ENCODE peak calls at places on chromosomes 7 and 10, in nine cellular contexts. One of them, this sample, is unnamed.

GRCh38 chr7:155808551-155809331 is 3.5 kb downstream of the SHH start:
- DNase-seq in foreskin fibroblast: no peak
- DNase-seq in skeletal muscle cell: no peak
- DNase-seq in cardiac muscle cell: no peak
- DNase-seq in fibroblast of villous mesenchyme: no peak
- DNase-seq in transverse colon: peak
- DNase-seq in left ventricle myocardium inferior: no peak
- DNase-seq in body of pancreas: peak
- DNase-seq in HL-60: no peak
- DNase-seq in this sample: no peak

GRCh38 chr10:114697061-114697598 is 39.1 kb upstream of the ABLIM1 start:
- DNase-seq in foreskin fibroblast: peak
- DNase-seq in skeletal muscle cell: no peak
- DNase-seq in cardiac muscle cell: no peak
- DNase-seq in fibroblast of villous mesenchyme: peak
- DNase-seq in transverse colon: no peak
- DNase-seq in left ventricle myocardium inferior: peak
- DNase-seq in body of pancreas: no peak
- DNase-seq in HL-60: no peak
- DNase-seq in this sample: no peak

GRCh38 chr10:103915794-103916193 is 2.2 kb downstream of the STN1 start:
- DNase-seq in foreskin fibroblast: no peak
- DNase-seq in skeletal muscle cell: no peak
- DNase-seq in cardiac muscle cell: no peak
- DNase-seq in fibroblast of villous mesenchyme: peak
- DNase-seq in transverse colon: peak
- DNase-seq in left ventricle myocardium inferior: no peak
- DNase-seq in body of pancreas: peak
- DNase-seq in HL-60: no peak
- DNase-seq in this sample: peak

GRCh38 chr7:44394112-44394447 is 68.7 kb upstream of the CAMK2B start:
- DNase-seq in foreskin fibroblast: no peak
- DNase-seq in skeletal muscle cell: no peak
- DNase-seq in cardiac muscle cell: no peak
- DNase-seq in fibroblast of villous mesenchyme: no peak
- DNase-seq in transverse colon: no peak
- DNase-seq in left ventricle myocardium inferior: no peak
- DNase-seq in body of pancreas: no peak
- DNase-seq in HL-60: no peak
- DNase-seq in this sample: no peak

GRCh38 chr7:79979437-79979836 is 155.2 kb upstream of the GNAI1 start:
- DNase-seq in foreskin fibroblast: peak
- DNase-seq in skeletal muscle cell: peak
- DNase-seq in cardiac muscle cell: no peak
- DNase-seq in fibroblast of villous mesenchyme: peak
- DNase-seq in transverse colon: no peak
- DNase-seq in left ventricle myocardium inferior: no peak
- DNase-seq in body of pancreas: no peak
- DNase-seq in HL-60: no peak
- DNase-seq in this sample: no peak

GRCh38 chr7:101363196-101363733 is 590 bp downstream of the COL26A1 start:
- DNase-seq in foreskin fibroblast: no peak
- DNase-seq in skeletal muscle cell: no peak
- DNase-seq in cardiac muscle cell: no peak
- DNase-seq in fibroblast of villous mesenchyme: no peak
- DNase-seq in transverse colon: no peak
- DNase-seq in left ventricle myocardium inferior: no peak
- DNase-seq in body of pancreas: no peak
- DNase-seq in HL-60: no peak
- DNase-seq in this sample: no peak

GRCh38 chr10:44301781-44302400 is 83.0 kb downstream of the CXCL12 start:
- DNase-seq in foreskin fibroblast: no peak
- DNase-seq in skeletal muscle cell: no peak
- DNase-seq in cardiac muscle cell: no peak
- DNase-seq in fibroblast of villous mesenchyme: no peak
- DNase-seq in transverse colon: no peak
- DNase-seq in left ventricle myocardium inferior: no peak
- DNase-seq in body of pancreas: no peak
- DNase-seq in HL-60: no peak
- DNase-seq in this sample: no peak

GRCh38 chr7:44764665-44765578 is 16.3 kb downstream of the ZMIZ2 start:
- DNase-seq in foreskin fibroblast: no peak
- DNase-seq in skeletal muscle cell: no peak
- DNase-seq in cardiac muscle cell: no peak
- DNase-seq in fibroblast of villous mesenchyme: no peak
- DNase-seq in transverse colon: no peak
- DNase-seq in left ventricle myocardium inferior: no peak
- DNase-seq in body of pancreas: peak
- DNase-seq in HL-60: no peak
- DNase-seq in this sample: no peak

GRCh38 chr10:5543628-5544027 is 18.9 kb downstream of the CALML3 start:
- DNase-seq in foreskin fibroblast: no peak
- DNase-seq in skeletal muscle cell: no peak
- DNase-seq in cardiac muscle cell: no peak
- DNase-seq in fibroblast of villous mesenchyme: no peak
- DNase-seq in transverse colon: no peak
- DNase-seq in left ventricle myocardium inferior: no peak
- DNase-seq in body of pancreas: no peak
- DNase-seq in HL-60: no peak
- DNase-seq in this sample: no peak

DNA sequence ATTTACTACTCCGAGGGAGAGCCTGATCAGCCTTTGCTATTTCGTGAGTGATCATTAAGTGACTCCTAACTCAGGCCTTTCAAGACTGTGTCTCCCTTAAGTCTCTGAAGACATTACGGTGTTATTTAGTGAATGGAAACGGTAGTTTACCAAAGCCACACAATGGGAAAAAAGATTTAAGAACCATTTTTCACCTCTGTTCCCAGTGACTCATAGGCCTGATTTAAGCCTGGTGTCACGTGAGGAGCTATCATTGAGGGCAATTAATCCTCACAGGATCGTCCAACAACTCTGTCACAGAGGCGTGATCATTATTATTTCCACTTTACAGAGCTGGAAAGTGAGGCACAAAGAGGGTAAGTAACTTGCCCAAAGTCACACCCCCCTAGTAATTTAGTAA is 20.3 kb downstream of the C10orf90 start:
- DNase-seq in foreskin fibroblast: no peak
- DNase-seq in skeletal muscle cell: no peak
- DNase-seq in cardiac muscle cell: no peak
- DNase-seq in fibroblast of villous mesenchyme: no peak
- DNase-seq in transverse colon: no peak
- DNase-seq in left ventricle myocardium inferior: no peak
- DNase-seq in body of pancreas: no peak
- DNase-seq in HL-60: no peak
- DNase-seq in this sample: no peak
- H3K4me3 ChIP-seq in foreskin fibroblast: no peak
- H3K4me3 ChIP-seq in skeletal muscle cell: no peak
- H3K4me3 ChIP-seq in cardiac muscle cell: no peak
- H3K4me3 ChIP-seq in fibroblast of villous mesenchyme: no peak
- H3K4me3 ChIP-seq in transverse colon: no peak
- H3K4me3 ChIP-seq in left ventricle myocardium inferior: no peak
- H3K4me3 ChIP-seq in body of pancreas: no peak
- H3K4me3 ChIP-seq in HL-60: no peak
- H3K4me3 ChIP-seq in this sample: no peak

DNA sequence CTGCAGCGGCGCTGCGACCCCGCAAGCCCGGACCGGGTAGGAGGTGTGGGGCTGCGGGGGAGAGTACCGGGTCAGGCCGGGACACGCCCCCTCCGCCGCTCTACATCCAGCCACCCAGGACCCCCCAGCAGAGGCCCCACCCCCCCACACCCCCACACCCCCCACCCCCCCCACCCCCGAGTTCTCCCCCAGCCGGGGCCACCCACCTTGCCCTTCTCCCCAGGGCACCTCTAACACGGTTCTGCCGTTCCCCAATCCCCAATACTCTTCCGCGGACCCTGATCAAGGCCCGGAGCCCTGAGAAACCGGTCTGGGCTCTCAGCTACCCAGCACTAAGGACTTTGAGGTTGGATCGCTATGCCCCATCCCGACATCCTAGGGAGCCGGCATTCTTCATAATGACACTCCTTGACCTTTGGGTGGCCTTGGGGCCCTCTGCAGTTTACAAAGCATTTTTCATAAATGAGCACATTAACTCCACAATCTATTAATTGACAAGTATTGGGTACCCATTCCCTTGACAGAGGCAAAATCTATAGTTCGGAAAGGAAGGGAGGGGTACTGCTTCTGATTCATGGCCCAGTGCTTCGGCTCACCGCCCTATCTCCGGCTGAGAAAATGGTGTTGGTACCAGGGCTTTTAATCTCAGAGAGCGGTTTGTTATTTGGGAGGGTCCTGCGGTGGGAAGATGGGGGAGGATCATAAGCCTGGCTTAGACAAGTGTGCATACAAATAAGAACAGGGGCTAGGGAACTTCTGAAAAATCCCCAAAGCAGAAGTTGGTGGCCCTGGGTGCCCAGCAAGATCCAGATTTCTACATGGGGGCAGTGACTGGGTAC is 3.4 kb downstream of the IMPDH1 start:
- DNase-seq in foreskin fibroblast: no peak
- DNase-seq in skeletal muscle cell: no peak
- DNase-seq in cardiac muscle cell: no peak
- DNase-seq in fibroblast of villous mesenchyme: no peak
- DNase-seq in transverse colon: no peak
- DNase-seq in left ventricle myocardium inferior: no peak
- DNase-seq in body of pancreas: no peak
- DNase-seq in HL-60: no peak
- DNase-seq in this sample: peak
- H3K4me3 ChIP-seq in foreskin fibroblast: peak
- H3K4me3 ChIP-seq in skeletal muscle cell: peak
- H3K4me3 ChIP-seq in cardiac muscle cell: peak
- H3K4me3 ChIP-seq in fibroblast of villous mesenchyme: peak
- H3K4me3 ChIP-seq in transverse colon: peak
- H3K4me3 ChIP-seq in left ventricle myocardium inferior: peak
- H3K4me3 ChIP-seq in body of pancreas: no peak
- H3K4me3 ChIP-seq in HL-60: peak
- H3K4me3 ChIP-seq in this sample: peak

DNA sequence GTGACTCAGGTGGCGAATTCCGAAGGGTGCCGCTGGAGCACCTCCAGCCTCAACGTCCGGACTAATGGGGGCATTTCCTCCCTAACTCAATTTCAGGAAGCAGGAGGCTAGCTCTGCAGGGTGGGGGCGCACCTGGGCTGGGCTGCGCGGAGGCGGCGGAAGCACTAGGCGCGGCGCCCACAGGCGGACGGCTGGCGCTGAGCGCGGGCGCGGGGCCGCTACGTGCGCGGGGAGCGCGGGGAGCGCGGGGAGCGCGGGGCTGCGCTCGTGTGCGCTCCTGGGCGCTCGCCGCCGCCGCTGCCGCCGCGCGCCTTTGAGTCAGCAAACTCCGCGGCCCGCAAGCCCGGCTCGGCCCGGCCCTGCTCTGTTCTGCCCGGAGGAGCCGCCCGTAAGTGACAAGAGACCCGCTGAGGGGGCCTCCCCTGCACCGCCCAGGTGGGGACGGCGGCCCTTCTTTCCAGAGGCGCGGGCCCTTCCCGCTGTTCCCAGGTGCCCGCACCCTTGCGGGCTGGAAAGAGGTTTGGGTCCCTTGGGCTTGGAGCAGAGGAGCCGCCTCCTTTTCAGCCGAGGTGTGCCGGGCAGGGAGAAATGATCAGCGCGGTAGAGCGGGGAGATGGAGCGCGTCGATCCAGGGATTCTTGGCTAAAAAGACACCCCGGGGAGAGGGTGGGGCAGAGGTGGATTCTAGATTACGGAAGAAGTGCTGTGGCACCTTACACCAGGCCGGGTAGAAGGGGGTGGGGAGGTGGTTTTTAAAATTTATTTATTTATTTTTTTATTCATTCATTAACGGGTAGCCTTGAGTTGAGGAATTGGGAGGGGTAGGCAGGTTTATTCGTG is at the start of gene SNX10:
- DNase-seq in foreskin fibroblast: no peak
- DNase-seq in skeletal muscle cell: no peak
- DNase-seq in cardiac muscle cell: peak
- DNase-seq in fibroblast of villous mesenchyme: no peak
- DNase-seq in transverse colon: peak
- DNase-seq in left ventricle myocardium inferior: peak
- DNase-seq in body of pancreas: peak
- DNase-seq in HL-60: peak
- DNase-seq in this sample: peak
- H3K4me3 ChIP-seq in foreskin fibroblast: no peak
- H3K4me3 ChIP-seq in skeletal muscle cell: peak
- H3K4me3 ChIP-seq in cardiac muscle cell: peak
- H3K4me3 ChIP-seq in fibroblast of villous mesenchyme: peak
- H3K4me3 ChIP-seq in transverse colon: peak
- H3K4me3 ChIP-seq in left ventricle myocardium inferior: peak
- H3K4me3 ChIP-seq in body of pancreas: peak
- H3K4me3 ChIP-seq in HL-60: peak
- H3K4me3 ChIP-seq in this sample: peak

GRCh38 chr7:35254496-35255416 is 856 bp upstream of the TBX20 start:
- DNase-seq in foreskin fibroblast: no peak
- DNase-seq in skeletal muscle cell: no peak
- DNase-seq in cardiac muscle cell: peak
- DNase-seq in fibroblast of villous mesenchyme: no peak
- DNase-seq in transverse colon: no peak
- DNase-seq in left ventricle myocardium inferior: peak
- DNase-seq in body of pancreas: no peak
- DNase-seq in HL-60: no peak
- DNase-seq in this sample: no peak

GRCh38 chr7:35251606-35252310 is 2.1 kb downstream of the TBX20 start:
- DNase-seq in foreskin fibroblast: no peak
- DNase-seq in skeletal muscle cell: no peak
- DNase-seq in cardiac muscle cell: no peak
- DNase-seq in fibroblast of villous mesenchyme: peak
- DNase-seq in transverse colon: no peak
- DNase-seq in left ventricle myocardium inferior: no peak
- DNase-seq in body of pancreas: no peak
- DNase-seq in HL-60: no peak
- DNase-seq in this sample: no peak

GRCh38 chr7:35252584-35252983 is 1.3 kb downstream of the TBX20 start:
- DNase-seq in foreskin fibroblast: no peak
- DNase-seq in skeletal muscle cell: no peak
- DNase-seq in cardiac muscle cell: no peak
- DNase-seq in fibroblast of villous mesenchyme: peak
- DNase-seq in transverse colon: no peak
- DNase-seq in left ventricle myocardium inferior: no peak
- DNase-seq in body of pancreas: no peak
- DNase-seq in HL-60: no peak
- DNase-seq in this sample: no peak

GRCh38 chr7:35253680-35254495 is at the start of gene TBX20:
- DNase-seq in foreskin fibroblast: peak
- DNase-seq in skeletal muscle cell: no peak
- DNase-seq in cardiac muscle cell: peak
- DNase-seq in fibroblast of villous mesenchyme: peak
- DNase-seq in transverse colon: peak
- DNase-seq in left ventricle myocardium inferior: peak
- DNase-seq in body of pancreas: peak
- DNase-seq in HL-60: no peak
- DNase-seq in this sample: no peak

DNA sequence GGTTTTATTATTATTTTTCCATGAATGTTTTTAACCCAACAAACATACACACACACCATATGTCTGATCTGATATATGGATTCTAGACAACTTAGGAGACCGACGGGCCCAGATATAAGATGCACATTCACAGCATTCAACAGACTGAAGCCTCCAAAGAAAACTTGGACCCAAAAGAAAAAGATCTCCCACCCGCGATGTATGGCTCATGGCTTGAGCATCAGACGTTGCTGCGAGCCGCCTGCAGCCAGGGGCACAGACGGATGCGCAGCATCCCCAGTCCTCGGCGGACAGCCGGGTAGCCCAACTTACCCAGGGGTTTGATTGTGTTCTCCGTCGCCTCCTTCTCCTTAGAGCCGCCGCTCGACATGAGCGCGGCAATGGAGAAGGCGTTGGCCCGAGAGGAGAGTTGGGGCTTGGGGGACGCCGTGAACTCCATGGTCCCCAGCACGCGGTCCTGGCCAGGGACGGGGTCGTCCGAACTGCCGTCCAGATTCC is 669 bp downstream of the TBX20 start:
- DNase-seq in foreskin fibroblast: no peak
- DNase-seq in skeletal muscle cell: no peak
- DNase-seq in cardiac muscle cell: no peak
- DNase-seq in fibroblast of villous mesenchyme: no peak
- DNase-seq in transverse colon: no peak
- DNase-seq in left ventricle myocardium inferior: no peak
- DNase-seq in body of pancreas: no peak
- DNase-seq in HL-60: no peak
- DNase-seq in this sample: no peak
- H3K4me3 ChIP-seq in foreskin fibroblast: peak
- H3K4me3 ChIP-seq in skeletal muscle cell: peak
- H3K4me3 ChIP-seq in cardiac muscle cell: peak
- H3K4me3 ChIP-seq in fibroblast of villous mesenchyme: peak
- H3K4me3 ChIP-seq in transverse colon: peak
- H3K4me3 ChIP-seq in left ventricle myocardium inferior: peak
- H3K4me3 ChIP-seq in body of pancreas: no peak
- H3K4me3 ChIP-seq in HL-60: peak
- H3K4me3 ChIP-seq in this sample: no peak